ENCODE peak calls at places on chromosomes 1 and 21, in six cellular contexts. J, V, G, C, W and Y are unnamed samples.

GRCh38 chr1:8448906-8449661 is 131.2 kb downstream of the SLC45A1 start:
- DNase-seq in J (peak; percentile 41), V (no peak), G (no peak), C (peak; percentile 71), W (no peak), Y (peak; percentile 33)

GRCh38 chr21:43979654-43980053 is 32.5 kb upstream of the TRAPPC10 start:
- DNase-seq in J (no peak), V (no peak), G (no peak), C (no peak), W (no peak), Y (no peak)

GRCh38 chr1:9152535-9152934 is 23.6 kb upstream of the GPR157 start:
- DNase-seq in J (no peak), V (no peak), G (no peak), C (no peak), W (no peak), Y (no peak)

GRCh38 chr1:241742084-241742483 is 90.0 kb downstream of the WDR64 start:
- DNase-seq in J (no peak), V (no peak), G (no peak), C (no peak), W (no peak), Y (no peak)

GRCh38 chr1:115811140-115811828 is 29.6 kb downstream of the NHLH2 start:
- DNase-seq in J (no peak), V (no peak), G (peak; percentile 91), C (no peak), W (no peak), Y (no peak)

GRCh38 chr21:45455321-45456013 is 50.5 kb downstream of the COL18A1 start:
- DNase-seq in J (peak; percentile 55), V (no peak), G (no peak), C (peak; percentile 30), W (no peak), Y (peak; percentile 51)

GRCh38 chr1:115492880-115493279 is 148.9 kb upstream of the VANGL1 start:
- DNase-seq in J (peak; percentile 78), V (no peak), G (no peak), C (peak; percentile 52), W (no peak), Y (no peak)

GRCh38 chr1:213041443-213041842 is 9.6 kb upstream of the RPS6KC1 start:
- DNase-seq in J (peak; percentile 83), V (no peak), G (no peak), C (peak; percentile 53), W (no peak), Y (peak; percentile 45)

GRCh38 chr21:17818158-17819113 is 720 bp downstream of the C21orf91 start:
- DNase-seq in J (peak; percentile 40), V (no peak), G (peak; percentile 34), C (peak; percentile 23), W (peak; percentile 53), Y (peak; percentile 49)

GRCh38 chr1:94514095-94514727 is 27.3 kb downstream of the F3 start:
- DNase-seq in J (no peak), V (no peak), G (no peak), C (peak; percentile 44), W (peak; percentile 42), Y (peak; percentile 47)

GRCh38 chr1:80453775-80454174 is 1347.0 kb upstream of the ADGRL2 start:
- DNase-seq in J (no peak), V (no peak), G (no peak), C (no peak), W (no peak), Y (no peak)

DNA sequence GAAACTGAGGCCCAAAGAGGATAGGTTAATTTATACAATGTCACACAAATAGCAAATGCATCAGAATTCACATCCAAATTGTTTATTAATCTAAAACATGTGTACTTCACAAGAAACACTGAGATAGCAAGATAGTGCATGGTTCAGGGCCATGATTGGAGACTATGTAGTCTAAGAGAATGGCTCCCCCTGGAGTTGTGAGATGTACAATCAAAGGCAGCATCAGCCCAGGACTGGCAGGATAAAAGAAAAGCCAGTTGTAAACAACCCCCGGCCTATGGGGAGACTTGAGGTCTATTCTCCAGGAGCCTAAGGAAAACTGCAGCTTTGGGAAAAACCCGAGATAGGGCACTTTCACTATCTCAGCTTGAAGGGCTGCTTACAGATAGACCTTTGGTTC is 511.0 kb downstream of the OMA1 start:
- DNase-seq in J (no peak), V (no peak), G (no peak), C (peak; percentile 22), W (peak; percentile 30), Y (no peak)
- TF ChIP-seq CTCF in J (no peak), V (no peak), G (no peak), C (peak; percentile 32), W (no peak), Y (no peak)

GRCh38 chr1:155975375-155976061 is 2.8 kb downstream of the ARHGEF2 start:
- DNase-seq in J (no peak), V (no peak), G (no peak), C (no peak), W (no peak), Y (no peak)

GRCh38 chr1:155971910-155972809 is 6.2 kb downstream of the ARHGEF2 start:
- DNase-seq in J (no peak), V (no peak), G (no peak), C (no peak), W (no peak), Y (no peak)

GRCh38 chr1:155973723-155974122 is 4.6 kb downstream of the ARHGEF2 start:
- DNase-seq in J (no peak), V (no peak), G (no peak), C (no peak), W (no peak), Y (no peak)

GRCh38 chr1:155976062-155976912 is 2.1 kb downstream of the ARHGEF2 start:
- DNase-seq in J (peak; percentile 73), V (no peak), G (peak; percentile 59), C (peak; percentile 56), W (peak; percentile 41), Y (peak; percentile 68)

GRCh38 chr1:155974208-155975165 is 3.9 kb downstream of the ARHGEF2 start:
- DNase-seq in J (no peak), V (no peak), G (no peak), C (no peak), W (no peak), Y (no peak)
- TF ChIP-seq CTCF in J (no peak), V (no peak), G (no peak), C (no peak), W (no peak), Y (no peak)

DNA sequence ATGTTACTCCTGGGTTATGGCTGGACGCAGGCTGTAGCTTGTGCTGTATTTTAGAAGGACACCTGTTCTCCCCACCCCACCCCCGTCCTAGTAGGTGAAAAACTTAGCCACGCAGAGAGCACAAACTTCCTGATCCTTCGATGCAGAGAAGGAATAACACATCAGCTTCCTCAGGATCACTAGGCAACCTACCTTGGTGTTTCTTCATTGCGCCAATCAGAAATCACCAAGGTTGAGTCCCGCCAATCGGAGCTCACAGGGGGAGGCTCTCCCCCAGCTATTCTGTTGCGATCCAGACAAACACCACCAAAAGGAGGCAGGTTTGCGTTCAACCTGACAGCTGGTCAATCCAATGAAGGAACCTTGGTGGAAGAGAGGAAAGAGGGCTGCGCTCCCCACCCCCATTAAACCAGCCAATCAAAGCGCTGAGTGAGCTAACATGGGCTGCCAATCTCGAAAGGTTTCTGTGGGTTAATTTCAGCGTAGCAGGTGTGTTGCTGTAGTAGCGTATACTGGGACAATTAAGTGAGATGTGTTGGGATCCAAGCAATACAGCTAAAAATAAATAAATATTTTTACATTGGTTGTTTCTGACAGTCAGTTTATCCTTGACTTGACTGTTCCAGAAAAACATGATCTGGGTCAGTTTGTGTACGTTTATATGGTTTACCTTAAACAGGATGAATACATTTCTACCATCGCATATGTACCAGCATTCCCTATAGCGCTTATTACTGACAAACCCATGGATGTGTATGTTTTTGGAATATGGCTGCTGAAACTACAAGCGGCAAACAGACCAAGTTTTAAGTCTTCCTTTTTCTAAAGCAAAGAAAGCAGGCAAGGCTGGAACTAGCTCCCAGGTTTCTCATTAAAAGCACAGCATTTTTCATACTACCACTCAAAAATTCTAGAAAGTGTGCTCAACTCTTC is at the start of gene GOLPH3L:
- DNase-seq in J (peak; percentile 99), V (peak; percentile 94), G (peak; percentile 93), C (peak; percentile 99), W (peak; percentile 92), Y (peak; percentile 99)
- TF ChIP-seq CTCF in J (peak; percentile 8), V (no peak), G (no peak), C (no peak), W (no peak), Y (peak; percentile 20)

GRCh38 chr1:113812661-113813135 is 422 bp upstream of the RSBN1 start:
- DNase-seq in J (no peak), V (no peak), G (no peak), C (no peak), W (no peak), Y (no peak)

GRCh38 chr1:113813218-113813617 is 942 bp upstream of the RSBN1 start:
- DNase-seq in J (no peak), V (no peak), G (no peak), C (no peak), W (no peak), Y (no peak)

GRCh38 chr1:113809651-113810602 is 2.3 kb downstream of the RSBN1 start:
- DNase-seq in J (peak; percentile 51), V (no peak), G (no peak), C (no peak), W (no peak), Y (no peak)

GRCh38 chr1:113811353-113811887 is 856 bp downstream of the RSBN1 start:
- DNase-seq in J (peak; percentile 39), V (no peak), G (no peak), C (peak; percentile 23), W (no peak), Y (peak; percentile 24)

GRCh38 chr1:113811888-113812660 is at the start of gene RSBN1:
- DNase-seq in J (peak; percentile 100), V (peak; percentile 81), G (peak; percentile 99), C (peak; percentile 96), W (peak; percentile 98), Y (peak; percentile 99)
- TF ChIP-seq CTCF in J (no peak), V (no peak), G (no peak), C (peak; percentile 10), W (no peak), Y (no peak)

DNA sequence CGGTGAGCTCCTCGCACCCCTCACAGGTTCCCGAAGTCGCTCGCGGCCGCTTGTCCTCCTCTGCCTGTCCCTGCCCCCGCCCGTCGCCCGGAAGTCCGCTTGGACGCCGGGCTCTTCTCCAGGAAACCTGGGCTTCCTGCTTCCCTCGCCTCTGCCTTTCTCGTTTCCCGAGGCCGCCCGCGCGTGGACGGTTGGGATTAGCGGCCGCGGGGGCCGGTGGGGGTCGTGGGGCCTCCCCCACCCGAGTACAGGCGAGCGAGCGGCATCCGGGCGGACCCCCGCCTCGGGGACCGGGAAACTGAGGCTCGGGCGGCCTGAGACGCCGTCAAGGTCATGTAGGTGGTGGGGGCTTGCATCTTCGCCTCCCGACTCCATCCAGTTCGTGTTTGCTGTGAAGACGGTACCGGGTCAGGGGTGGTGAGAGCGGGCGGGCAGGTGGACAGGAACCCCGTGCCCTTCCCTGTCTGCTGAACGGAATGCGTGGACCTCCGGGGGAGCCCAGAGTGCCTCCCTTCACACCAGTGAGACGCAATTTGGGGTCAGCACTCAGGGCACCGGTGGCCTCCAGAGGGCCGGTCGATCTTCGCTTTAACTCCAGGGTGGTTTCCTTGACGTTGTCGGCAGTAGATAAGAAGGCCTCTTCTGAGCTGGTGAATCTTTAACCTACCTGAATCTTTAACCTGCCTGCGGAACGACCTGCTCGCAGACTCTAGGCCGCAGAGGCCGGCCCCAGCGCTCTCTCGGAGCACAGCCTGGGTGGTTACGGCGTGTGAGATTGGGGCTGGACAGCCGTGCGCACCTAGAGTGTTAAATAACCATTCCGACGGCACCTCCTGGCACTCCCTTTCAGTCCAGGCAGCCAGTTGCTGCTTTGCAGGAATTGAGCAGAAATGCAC is 715 bp downstream of the ARF1 start:
- DNase-seq in J (peak; percentile 44), V (no peak), G (peak; percentile 63), C (no peak), W (no peak), Y (no peak)
- TF ChIP-seq CTCF in J (no peak), V (no peak), G (no peak), C (no peak), W (no peak), Y (no peak)

GRCh38 chr1:223077434-223077833 is 65.6 kb downstream of the TLR5 start:
- DNase-seq in J (no peak), V (no peak), G (no peak), C (no peak), W (peak; percentile 42), Y (no peak)
- TF ChIP-seq CTCF in J (peak; percentile 3), V (no peak), G (no peak), C (no peak), W (no peak), Y (no peak)